ENCODE peak calls at places on chromosomes 7 and 10, in seven cellular contexts. A is K562, E is HepG2, U is HCT116, T is H1, S is endothelial cell of umbilical vein, D is GM12878. Q is an unnamed sample.
A peak's percentile ranks its signal among the peaks of the same experiment; 100 is the strongest.

GRCh38 chr7:105649727-105650381 is 68.6 kb upstream of the EFCAB10 start:
- DNase-seq in A (no peak), E (no peak), U (no peak), T (no peak), S (no peak), D (no peak), Q (no peak)

GRCh38 chr10:101135151-101136006 is 4.3 kb downstream of the TLX1 start:
- DNase-seq in A (no peak), E (no peak), U (no peak), T (no peak), S (no peak), D (no peak), Q (no peak)

GRCh38 chr7:94127026-94127425 is 122.9 kb upstream of the BET1 start:
- DNase-seq in A (no peak), E (no peak), U (no peak), T (no peak), S (no peak), D (no peak), Q (no peak)

GRCh38 chr7:107712025-107712424 is 31.9 kb upstream of the CBLL1 start:
- DNase-seq in A (no peak), E (no peak), U (no peak), T (no peak), S (no peak), D (no peak), Q (no peak)

GRCh38 chr10:5556576-5556975 is 31.8 kb downstream of the CALML3 start:
- DNase-seq in A (no peak), E (no peak), U (no peak), T (no peak), S (no peak), D (no peak), Q (no peak)

GRCh38 chr10:128277267-128277666 is 151.0 kb upstream of the MKI67 start:
- DNase-seq in A (no peak), E (no peak), U (no peak), T (no peak), S (no peak), D (no peak), Q (no peak)

GRCh38 chr7:2084781-2085505 is 147.8 kb downstream of the MAD1L1 start:
- DNase-seq in A (no peak), E (no peak), U (no peak), T (no peak), S (no peak), D (no peak), Q (no peak)

GRCh38 chr7:158015403-158016116 is 572.1 kb downstream of the PTPRN2 start:
- DNase-seq in A (no peak), E (no peak), U (no peak), T (no peak), S (no peak), D (no peak), Q (no peak)

GRCh38 chr7:12481722-12482121 is 78.1 kb upstream of the VWDE start:
- DNase-seq in A (no peak), E (no peak), U (no peak), T (no peak), S (no peak), D (no peak), Q (no peak)

GRCh38 chr10:45034301-45034700 is 33.6 kb downstream of the ZNF22 start:
- DNase-seq in A (no peak), E (no peak), U (no peak), T (no peak), S (no peak), D (no peak), Q (no peak)

GRCh38 chr10:29306688-29307087 is 17.8 kb downstream of the LYZL1 start:
- DNase-seq in A (no peak), E (no peak), U (no peak), T (no peak), S (no peak), D (no peak), Q (no peak)

GRCh38 chr10:98892523-98892922 is 343.1 kb downstream of the HPSE2 start:
- DNase-seq in A (no peak), E (no peak), U (no peak), T (no peak), S (no peak), D (no peak), Q (no peak)

GRCh38 chr7:106693659-106694353 is 32.8 kb upstream of the CCDC71L start:
- DNase-seq in A (peak; percentile 15), E (no peak), U (no peak), T (no peak), S (no peak), D (no peak), Q (no peak)

GRCh38 chr7:31744294-31744874 is 57.4 kb downstream of the PPP1R17 start:
- DNase-seq in A (peak; percentile 44), E (peak; percentile 49), U (peak; percentile 53), T (peak; percentile 67), S (peak; percentile 79), D (peak; percentile 33), Q (peak; percentile 81)

GRCh38 chr7:30778246-30779025 is 7.2 kb downstream of the MINDY4 start:
- DNase-seq in A (no peak), E (no peak), U (no peak), T (no peak), S (no peak), D (no peak), Q (no peak)

GRCh38 chr7:96591900-96592676 is 117.6 kb downstream of the SEM1 start:
- DNase-seq in A (no peak), E (no peak), U (no peak), T (no peak), S (no peak), D (no peak), Q (peak; percentile 57)

GRCh38 chr7:137592232-137592896 is 248.8 kb upstream of the PTN start:
- DNase-seq in A (peak; percentile 76), E (peak; percentile 46), U (peak; percentile 22), T (peak; percentile 62), S (peak; percentile 85), D (no peak), Q (peak; percentile 80)

GRCh38 chr10:59954296-59954695 is 47.9 kb upstream of the CCDC6 start:
- DNase-seq in A (no peak), E (no peak), U (no peak), T (no peak), S (no peak), D (no peak), Q (no peak)

GRCh38 chr10:126302195-126302594 is 86.1 kb downstream of the ADAM12 start:
- DNase-seq in A (no peak), E (no peak), U (no peak), T (no peak), S (no peak), D (no peak), Q (peak; percentile 2)

GRCh38 chr7:111855161-111855841 is 293.0 kb upstream of the IMMP2L start:
- DNase-seq in A (peak; percentile 19), E (peak; percentile 21), U (peak; percentile 38), T (no peak), S (peak; percentile 71), D (peak; percentile 2), Q (peak; percentile 77)

GRCh38 chr10:103501186-103501585 is 7.7 kb downstream of the NEURL1 start:
- DNase-seq in A (no peak), E (no peak), U (no peak), T (no peak), S (no peak), D (no peak), Q (no peak)

GRCh38 chr7:139482122-139482521 is 1.4 kb downstream of the KLRG2 start:
- DNase-seq in A (no peak), E (no peak), U (no peak), T (no peak), S (no peak), D (no peak), Q (no peak)
- TF ChIP-seq EZH2 in A (no peak), E (no peak), U (no peak), T (no peak), S (no peak), D (no peak), Q (no peak)

GRCh38 chr10:35011771-35012191 is 78.4 kb downstream of the CUL2 start:
- DNase-seq in A (no peak), E (no peak), U (no peak), T (no peak), S (no peak), D (no peak), Q (no peak)

GRCh38 chr10:35017608-35018007 is 72.5 kb downstream of the CUL2 start:
- DNase-seq in A (no peak), E (no peak), U (no peak), T (no peak), S (no peak), D (no peak), Q (no peak)

GRCh38 chr10:35019037-35019794 is 70.9 kb downstream of the CUL2 start:
- DNase-seq in A (no peak), E (no peak), U (no peak), T (no peak), S (no peak), D (no peak), Q (no peak)

GRCh38 chr10:35012781-35013180 is 77.4 kb downstream of the CUL2 start:
- DNase-seq in A (no peak), E (no peak), U (no peak), T (no peak), S (no peak), D (no peak), Q (peak; percentile 94)

DNA sequence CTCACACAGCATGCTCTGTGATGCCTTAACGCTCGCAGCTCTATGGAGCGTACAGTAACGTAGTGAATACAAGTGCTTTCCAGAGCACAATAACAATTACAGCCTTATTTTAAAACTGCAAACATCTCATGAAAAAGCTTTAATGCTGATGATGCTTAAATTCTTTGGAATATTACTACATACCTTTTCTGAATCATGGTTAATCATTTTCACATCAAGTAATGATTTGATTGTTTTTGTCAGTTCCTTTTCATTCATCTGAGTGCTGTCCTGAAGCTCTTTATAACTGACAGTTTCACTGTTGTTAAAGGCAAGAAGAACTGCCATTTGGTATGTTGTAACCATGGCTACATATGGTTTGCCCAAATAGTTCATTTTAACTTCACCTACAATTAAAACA is 74.1 kb downstream of the CUL2 start:
- DNase-seq in A (no peak), E (no peak), U (no peak), T (no peak), S (no peak), D (no peak), Q (no peak)
- TF ChIP-seq POLR2AphosphoS5 in A (no peak), E (no peak), U (no peak), T (no peak), S (no peak), D (no peak), Q (no peak)

GRCh38 chr10:49613160-49613881 is 516 bp upstream of the CHAT start:
- DNase-seq in A (no peak), E (no peak), U (no peak), T (peak; percentile 50), S (no peak), D (no peak), Q (peak; percentile 36)
- TF ChIP-seq EZH2 in A (no peak), E (peak; percentile 89), U (no peak), T (no peak), S (peak; percentile 88), D (no peak), Q (no peak)

DNA sequence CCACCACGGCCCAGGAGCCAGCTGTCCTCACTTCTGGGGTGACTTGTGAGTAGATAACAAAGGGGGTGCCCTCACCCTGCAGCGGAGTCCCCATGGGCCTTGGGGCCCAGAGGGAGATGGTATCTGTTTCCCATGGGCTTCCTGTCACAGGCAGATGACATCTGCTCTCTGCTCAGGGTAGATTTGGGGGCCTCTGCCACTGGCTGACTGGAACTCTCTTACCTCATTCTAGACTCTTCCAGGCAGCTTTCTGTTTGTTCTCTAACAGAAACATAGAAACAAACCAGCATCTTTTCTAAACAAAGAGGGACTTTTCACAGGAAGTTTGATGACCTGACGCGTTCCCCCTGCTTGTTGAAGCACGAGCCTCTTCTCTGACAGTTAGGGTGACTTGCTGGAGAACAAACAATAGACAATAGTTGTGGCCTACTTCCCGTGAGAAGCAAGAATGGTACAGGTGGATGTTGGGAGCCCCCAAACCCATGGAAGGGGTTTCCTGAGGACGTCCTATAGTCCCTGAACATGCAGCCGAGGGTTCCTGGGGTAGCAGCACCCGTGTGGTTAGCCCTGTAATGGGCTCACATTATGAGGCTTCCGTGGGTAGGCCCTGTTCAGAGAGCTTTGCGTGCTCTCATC is 61.6 kb downstream of the GRK5 start:
- DNase-seq in A (no peak), E (no peak), U (no peak), T (no peak), S (peak; percentile 46), D (peak; percentile 78), Q (no peak)
- TF ChIP-seq POLR2AphosphoS5 in A (no peak), E (no peak), U (no peak), T (no peak), S (no peak), D (peak; percentile 53), Q (no peak)